ENCODE peak calls at places on chromosome 13, in six cellular contexts. I is colonic mucosa, E is heart left ventricle, M is heart right ventricle, C is IMR-90, A is mesendoderm. S is an unnamed sample.

GRCh38 chr13:21744149-21744548 is 73.3 kb downstream of the FGF9 start:
- DNase-seq in I (no peak), M (no peak), C (peak; percentile 37), E (no peak), A (no peak), S (no peak)

GRCh38 chr13:33487575-33488243 is 202.2 kb upstream of the STARD13 start:
- DNase-seq in A (peak; percentile 74), M (no peak), C (peak; percentile 65), I (peak; percentile 25), E (no peak), S (no peak)

GRCh38 chr13:111043575-111043982 is 71.5 kb upstream of the ARHGEF7 start:
- DNase-seq in E (peak; percentile 81), A (peak; percentile 22), C (no peak), I (no peak), M (peak; percentile 64), S (no peak)

GRCh38 chr13:35356572-35356971 is 119.9 kb downstream of the MAB21L1 start:
- DNase-seq in M (no peak), I (no peak), C (no peak), E (no peak), A (no peak), S (no peak)

GRCh38 chr13:41244555-41244954 is 18.8 kb downstream of the MTRF1 start:
- DNase-seq in M (no peak), I (no peak), E (no peak), C (peak; percentile 56), A (peak; percentile 26), S (peak; percentile 29)

GRCh38 chr13:66618702-66619101 is 611.4 kb downstream of the PCDH9 start:
- DNase-seq in A (peak; percentile 45), M (no peak), I (no peak), E (no peak), C (peak; percentile 63), S (no peak)

GRCh38 chr13:99399623-99399974 is 92.4 kb upstream of the GPR183 start:
- DNase-seq in M (no peak), A (no peak), C (no peak), E (no peak), I (no peak), S (no peak)

GRCh38 chr13:51154029-51154555 is 43.0 kb upstream of the C13orf42 start:
- DNase-seq in A (no peak), M (no peak), E (no peak), C (peak; percentile 30), I (no peak), S (no peak)

GRCh38 chr13:110339263-110339662 is 32.2 kb downstream of the COL4A2 start:
- DNase-seq in M (no peak), C (no peak), I (no peak), E (no peak), A (no peak), S (no peak)

GRCh38 chr13:26914624-26915023 is 154.0 kb upstream of the GPR12 start:
- DNase-seq in M (no peak), E (no peak), A (no peak), C (no peak), I (no peak), S (peak; percentile 49)

GRCh38 chr13:43036386-43037220 is 13.2 kb downstream of the DNAJC15 start:
- DNase-seq in C (no peak), I (no peak), A (peak; percentile 35), E (peak; percentile 87), M (peak; percentile 75), S (no peak)
- H3K27ac ChIP-seq in C (no peak overlapping the region), I (no peak overlapping the region), A (no peak overlapping the region), E (peak overlapping the region; percentile 77), M (peak overlapping the region; percentile 32), S (no peak overlapping the region)

DNA sequence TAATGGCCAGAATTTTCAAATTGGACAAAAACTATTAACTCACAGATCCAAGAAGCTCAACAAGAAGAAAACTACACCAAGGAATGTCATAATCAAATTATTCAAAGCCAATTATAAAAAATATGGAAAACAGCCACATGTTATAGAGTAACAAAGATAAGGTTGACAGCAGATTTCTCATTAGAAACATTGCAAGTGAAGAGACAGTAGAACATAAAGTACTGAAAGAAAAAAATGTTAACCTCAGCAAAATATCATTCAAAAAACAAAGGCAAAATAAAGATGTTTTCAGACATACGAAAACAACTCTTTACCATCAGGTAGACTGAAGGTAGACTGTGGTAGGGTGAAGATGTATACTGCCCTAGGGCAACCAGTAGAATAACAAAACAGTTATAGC is 83.4 kb downstream of the KCNRG start:
- DNase-seq in I (no peak), E (no peak), C (no peak), M (no peak), A (no peak), S (no peak)
- H3K27ac ChIP-seq in I (no peak overlapping the region), E (no peak overlapping the region), C (no peak overlapping the region), M (no peak overlapping the region), A (no peak overlapping the region), S (no peak overlapping the region)

DNA sequence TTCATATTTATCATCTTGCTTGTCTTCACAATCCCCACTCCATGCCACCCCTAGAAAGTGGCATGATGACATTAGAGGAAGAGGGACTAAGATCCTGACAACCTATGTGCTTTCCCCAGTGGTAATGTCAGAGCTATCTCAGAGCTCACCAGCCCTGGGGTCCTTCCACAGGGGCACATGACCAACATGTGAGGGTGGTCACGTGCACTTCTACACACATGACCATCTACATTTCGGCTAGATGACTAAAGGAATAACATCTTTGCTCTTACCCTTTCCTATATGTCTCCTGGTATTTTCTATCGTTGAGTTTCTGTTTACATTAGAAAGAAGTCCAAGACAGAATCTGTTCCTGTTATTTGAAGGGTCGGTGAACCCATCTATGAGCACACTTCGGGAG is 46.2 kb downstream of the RFXAP start:
- DNase-seq in A (no peak), M (no peak), I (no peak), E (no peak), C (no peak), S (no peak)
- H3K27ac ChIP-seq in A (no peak overlapping the region), M (no peak overlapping the region), I (no peak overlapping the region), E (no peak overlapping the region), C (no peak overlapping the region), S (no peak overlapping the region)

DNA sequence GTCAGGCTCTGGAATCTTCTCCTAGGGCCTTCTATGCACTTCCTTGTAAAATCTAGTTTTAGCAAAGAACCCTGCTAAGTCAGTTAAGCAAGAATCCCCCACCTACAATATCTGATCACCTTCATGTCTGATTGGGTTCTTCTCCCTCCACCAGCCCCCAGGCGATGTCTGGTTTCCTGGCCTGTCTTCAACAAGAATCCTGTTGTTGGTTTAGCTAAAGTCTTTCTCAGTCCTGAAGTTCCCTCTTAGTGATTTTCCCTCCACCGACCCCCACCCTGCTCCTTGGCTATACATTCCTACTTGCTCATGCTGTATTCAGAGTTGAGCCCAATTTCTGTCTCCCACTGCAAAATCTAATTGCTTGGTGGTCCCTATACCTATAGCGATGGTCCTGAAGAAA is 35.2 kb upstream of the SLC46A3 start:
- DNase-seq in I (no peak), C (no peak), E (no peak), M (no peak), A (peak; percentile 42), S (no peak)
- H3K27ac ChIP-seq in I (peak overlapping the region; percentile 34), C (peak overlapping the region; percentile 59), E (peak overlapping the region; percentile 85), M (peak overlapping the region; percentile 85), A (peak overlapping the region; percentile 56), S (peak overlapping the region; percentile 19)

GRCh38 chr13:80342541-80343371 is 1.8 kb upstream of the SPRY2 start:
- DNase-seq in A (peak; percentile 87), I (peak; percentile 89), C (peak; percentile 66), E (peak; percentile 92), M (peak; percentile 91), S (no peak)
- H3K27ac ChIP-seq in A (peak overlapping the region; percentile 48), I (peak overlapping the region; percentile 98), C (peak overlapping the region; percentile 74), E (peak overlapping the region; percentile 99), M (peak overlapping the region; percentile 96), S (peak overlapping the region; percentile 95)

S was measured in epithelial cell of prostate.